ENCODE peak calls at places on chromosomes 1 and 21, in ten cellular contexts. G is tibial nerve, S is fibroblast of lung, X is heart right ventricle, L is stomach, Q is esophagus muscularis mucosa, R is psoas muscle, D is SK-N-SH, A is esophagus squamous epithelium, O is neuronal stem cell. H is an unnamed sample. For H3K27me3 and H3K4me1, the result is how much of the 10 kb centered on the place peaks cover.

GRCh38 chr1:115258302-115258866 is 79.7 kb downstream of the NGF start:
- DNase-seq in X (no peak), S (peak), G (no peak), D (no peak), L (no peak), A (no peak), Q (no peak), O (no peak), R (no peak), H (peak)

GRCh38 chr1:21638531-21639341 is 30.4 kb downstream of the RAP1GAP start:
- DNase-seq in L (peak), O (no peak), X (no peak), G (no peak), S (peak), R (peak), D (no peak), Q (no peak), A (no peak), H (no peak)

GRCh38 chr1:26434161-26434752 is 2.1 kb downstream of the DHDDS start:
- DNase-seq in G (no peak), X (no peak), O (no peak), Q (no peak), D (no peak), L (no peak), S (peak), A (no peak), R (no peak), H (no peak)

GRCh38 chr1:109959974-109960744 is 24.4 kb upstream of the AHCYL1 start:
- DNase-seq in R (no peak), A (no peak), L (no peak), O (peak), Q (no peak), X (no peak), G (no peak), D (no peak), S (peak), H (no peak)

GRCh38 chr1:27872059-27872801 is at the start of gene THEMIS2:
- DNase-seq in O (peak), D (peak), L (peak), X (peak), G (no peak), R (peak), A (no peak), S (peak), Q (no peak), H (peak)

GRCh38 chr1:2271134-2271785 is 43.1 kb downstream of the SKI start:
- DNase-seq in D (no peak), Q (no peak), S (no peak), A (no peak), G (no peak), R (peak), X (no peak), O (peak), L (no peak), H (no peak)

GRCh38 chr1:201682964-201683363 is 144.0 kb downstream of the NAV1 start:
- DNase-seq in X (no peak), D (no peak), A (no peak), L (no peak), Q (no peak), G (no peak), S (no peak), R (no peak), O (no peak), H (no peak)

GRCh38 chr21:36825683-36826082 is 126.8 kb downstream of the SIM2 start:
- DNase-seq in G (no peak), Q (no peak), O (no peak), A (no peak), S (no peak), R (no peak), X (no peak), D (no peak), L (no peak), H (no peak)

GRCh38 chr1:244598611-244599010 is 54.3 kb upstream of the DESI2 start:
- DNase-seq in L (no peak), A (no peak), D (no peak), O (no peak), R (no peak), S (no peak), X (no peak), Q (no peak), G (no peak), H (no peak)

GRCh38 chr1:147892731-147893214 is 9.8 kb upstream of the GJA8 start:
- DNase-seq in X (peak), R (no peak), L (no peak), S (peak), A (no peak), D (peak), Q (peak), G (peak), O (no peak), H (no peak)

GRCh38 chr1:27569506-27570382 is 34.2 kb downstream of the AHDC1 start:
- DNase-seq in O (peak), S (no peak), D (no peak), A (no peak), X (no peak), L (no peak), G (no peak), Q (no peak), R (peak), H (no peak)

GRCh38 chr1:8169364-8170058 is 143.4 kb upstream of the ERRFI1 start:
- DNase-seq in S (peak), X (peak), O (no peak), D (peak), A (peak), R (no peak), Q (no peak), G (peak), L (peak), H (no peak)

GRCh38 chr1:59422921-59423575 is 126.2 kb downstream of the FGGY start:
- DNase-seq in Q (peak), R (peak), A (no peak), D (peak), X (peak), O (no peak), L (peak), G (peak), S (no peak), H (peak)

GRCh38 chr1:17419626-17420328 is 19.7 kb downstream of the RCC2 start:
- DNase-seq in X (peak), D (peak), S (peak), R (peak), G (peak), L (peak), O (peak), A (no peak), Q (no peak), H (peak)

GRCh38 chr1:165543651-165544452 is at the start of gene LRRC52:
- DNase-seq in R (peak), A (no peak), O (no peak), G (no peak), S (no peak), L (peak), D (peak), Q (peak), X (peak), H (no peak)

GRCh38 chr1:155000725-155001437 is 1.7 kb upstream of the ZBTB7B start:
- DNase-seq in X (peak), A (no peak), G (peak), D (peak), Q (no peak), L (peak), R (peak), S (peak), O (peak), H (peak)

GRCh38 chr1:63908016-63908415 is 134.2 kb downstream of the ROR1 start:
- DNase-seq in Q (no peak), S (no peak), R (no peak), O (no peak), A (no peak), D (no peak), X (no peak), G (no peak), L (no peak), H (no peak)

GRCh38 chr1:169113613-169114119 is 7.2 kb downstream of the ATP1B1 start:
- DNase-seq in L (no peak), A (no peak), X (no peak), Q (no peak), R (no peak), G (no peak), O (no peak), S (peak), D (no peak), H (no peak)

GRCh38 chr1:78275456-78275855 is 215.3 kb upstream of the PTGFR start:
- DNase-seq in X (no peak), A (no peak), S (peak), D (no peak), O (no peak), G (no peak), R (no peak), L (no peak), Q (no peak), H (no peak)

GRCh38 chr1:94543003-94543402 is 1.4 kb upstream of the F3 start:
- DNase-seq in Q (no peak), G (no peak), D (no peak), A (no peak), X (no peak), L (no peak), O (no peak), S (peak), R (no peak), H (no peak)

GRCh38 chr1:2974701-2975301 is 46.5 kb upstream of the ACTRT2 start:
- DNase-seq in L (peak), G (no peak), Q (no peak), R (no peak), X (no peak), O (no peak), A (no peak), S (no peak), D (no peak), H (no peak)

GRCh38 chr1:219442575-219442974 is 170.3 kb downstream of the ZC3H11B start:
- DNase-seq in S (peak), Q (no peak), D (no peak), L (no peak), X (no peak), R (no peak), G (no peak), O (no peak), A (no peak), H (no peak)

GRCh38 chr1:67515324-67516080 is 85.3 kb upstream of the SERBP1 start:
- DNase-seq in G (no peak), A (no peak), Q (no peak), L (no peak), S (no peak), X (no peak), D (no peak), R (no peak), O (no peak), H (no peak)

GRCh38 chr1:25198731-25199231 is 33.5 kb downstream of the SYF2 start:
- DNase-seq in A (no peak), X (peak), Q (no peak), G (no peak), L (peak), D (no peak), S (peak), O (no peak), R (no peak), H (peak)

GRCh38 chr1:118649406-118649805 is 338.7 kb downstream of the TBX15 start:
- DNase-seq in A (no peak), O (no peak), R (no peak), D (no peak), L (no peak), X (no peak), Q (no peak), G (no peak), S (no peak), H (no peak)

GRCh38 chr1:42529724-42530161 is 66.7 kb downstream of the CCDC30 start:
- DNase-seq in R (no peak), G (no peak), O (no peak), S (peak), D (no peak), Q (no peak), A (no peak), X (no peak), L (no peak), H (no peak)

GRCh38 chr1:41164727-41165126 is 77.4 kb downstream of the SCMH1 start:
- DNase-seq in Q (no peak), R (no peak), G (no peak), X (no peak), O (no peak), S (no peak), D (no peak), A (no peak), L (no peak), H (no peak)

GRCh38 chr1:225735252-225736149 is 42.1 kb upstream of the SRP9 start:
- DNase-seq in L (peak), S (peak), G (peak), D (peak), A (no peak), R (peak), X (peak), O (no peak), Q (no peak), H (peak)

GRCh38 chr1:245879091-245879490 is 628.0 kb downstream of the SMYD3 start:
- DNase-seq in X (no peak), L (no peak), S (no peak), A (no peak), D (no peak), R (no peak), Q (no peak), O (no peak), G (no peak), H (no peak)

GRCh38 chr1:229098903-229099578 is 171.9 kb upstream of the RAB4A start:
- DNase-seq in D (no peak), O (no peak), L (no peak), X (no peak), G (no peak), A (no peak), S (no peak), R (no peak), Q (no peak), H (no peak)

GRCh38 chr1:165851034-165851658 is 23.7 kb downstream of the UCK2 start:
- DNase-seq in X (no peak), Q (no peak), O (no peak), A (no peak), D (no peak), L (no peak), S (peak), R (no peak), G (no peak), H (no peak)

GRCh38 chr1:155018617-155019348 is 14.8 kb downstream of the DCST2 start:
- DNase-seq in A (no peak), S (no peak), Q (no peak), G (no peak), X (no peak), L (no peak), R (no peak), O (peak), D (no peak), H (no peak)

GRCh38 chr1:201445300-201445699 is 23.7 kb downstream of the PHLDA3 start:
- DNase-seq in A (no peak), O (no peak), L (no peak), S (no peak), G (no peak), R (no peak), Q (no peak), X (no peak), D (no peak), H (no peak)

GRCh38 chr21:17463441-17463840 is 49.4 kb upstream of the CXADR start:
- DNase-seq in D (no peak), S (peak), R (no peak), X (no peak), G (no peak), O (no peak), L (no peak), Q (no peak), A (no peak), H (no peak)

GRCh38 chr21:34846214-34846575 is 177.4 kb downstream of the CLIC6 start:
- DNase-seq in A (no peak), R (no peak), O (no peak), D (no peak), X (no peak), G (no peak), Q (no peak), S (no peak), L (no peak), H (no peak)

GRCh38 chr1:72570815-72571214 is 288.5 kb upstream of the NEGR1 start:
- DNase-seq in G (no peak), L (no peak), Q (no peak), S (no peak), O (no peak), A (no peak), D (no peak), R (no peak), X (no peak), H (no peak)

GRCh38 chr1:153349363-153350340 is 1.0 kb upstream of the PGLYRP4 start:
- DNase-seq in L (no peak), D (no peak), X (no peak), S (no peak), G (no peak), A (no peak), Q (peak), O (no peak), R (no peak), H (no peak)

GRCh38 chr1:27624467-27625233 is 10.3 kb downstream of the FGR start:
- DNase-seq in R (no peak), L (no peak), O (no peak), G (no peak), D (no peak), S (no peak), X (no peak), A (no peak), Q (no peak), H (no peak)

GRCh38 chr1:67479146-67479891 is 49.1 kb upstream of the SERBP1 start:
- DNase-seq in S (peak), O (no peak), G (peak), D (no peak), X (peak), R (peak), Q (no peak), L (peak), A (no peak), H (peak)

GRCh38 chr1:204735042-204735441 is 49.5 kb upstream of the LRRN2 start:
- DNase-seq in X (no peak), S (no peak), A (no peak), L (no peak), D (no peak), Q (no peak), R (no peak), O (no peak), G (no peak), H (no peak)
- H3K27me3 ChIP-seq in X (half or more), S (under half), A (half or more), L (under half), D (under half), Q (under half), R (under half), O (under half), G (under half), H (under half)

DNA sequence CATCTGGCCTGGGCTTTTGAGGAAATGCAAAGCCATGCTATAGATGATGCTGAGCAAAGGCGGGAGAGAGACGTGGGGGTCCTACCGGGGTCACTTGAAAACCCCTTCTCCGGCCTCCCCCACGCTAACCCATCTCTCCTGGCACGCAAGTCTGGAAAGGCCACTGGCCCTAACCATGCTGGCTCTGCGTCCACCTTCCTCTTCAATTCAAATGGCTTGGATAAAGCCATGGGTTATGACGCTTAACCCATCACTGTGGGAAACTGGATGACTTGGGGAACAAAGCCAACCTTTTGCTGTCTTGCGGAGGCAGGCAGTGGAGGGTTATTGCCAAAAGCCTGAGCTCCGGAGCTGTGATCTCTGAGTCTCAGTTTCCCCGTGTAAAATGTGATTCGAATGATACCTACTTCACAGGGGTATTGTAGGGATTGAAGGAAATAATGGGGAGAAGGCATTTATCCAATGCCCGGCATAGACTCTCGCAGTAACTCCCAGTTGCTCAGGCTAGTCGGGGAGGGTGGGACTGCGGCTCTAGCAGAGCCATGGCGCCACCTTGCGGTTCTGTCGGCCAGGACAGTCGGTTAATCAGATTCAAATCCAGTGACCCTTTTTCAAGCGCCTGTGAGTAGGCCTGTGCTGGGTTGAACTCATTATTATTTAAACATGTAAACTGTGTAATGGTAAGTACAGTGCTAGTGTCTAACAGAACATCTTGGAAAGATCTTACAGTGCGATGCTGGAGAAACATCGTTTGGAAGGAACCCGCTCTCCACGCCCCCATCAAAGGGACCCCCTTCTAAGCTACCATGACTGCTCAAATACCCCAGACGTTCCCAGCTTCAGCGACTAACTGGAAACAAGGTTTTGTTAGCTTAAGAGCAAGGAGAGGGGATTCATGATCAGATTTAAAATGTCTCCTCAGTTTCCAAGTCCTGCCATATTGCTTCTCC is 20.3 kb downstream of the NEK2 start:
- DNase-seq in D (peak), X (peak), Q (no peak), R (peak), G (peak), A (peak), S (peak), L (peak), O (peak), H (no peak)
- H3K4me3 ChIP-seq in D (no peak), X (no peak), Q (no peak), R (no peak), G (no peak), A (no peak), S (no peak), L (no peak), O (no peak), H (peak)

DNA sequence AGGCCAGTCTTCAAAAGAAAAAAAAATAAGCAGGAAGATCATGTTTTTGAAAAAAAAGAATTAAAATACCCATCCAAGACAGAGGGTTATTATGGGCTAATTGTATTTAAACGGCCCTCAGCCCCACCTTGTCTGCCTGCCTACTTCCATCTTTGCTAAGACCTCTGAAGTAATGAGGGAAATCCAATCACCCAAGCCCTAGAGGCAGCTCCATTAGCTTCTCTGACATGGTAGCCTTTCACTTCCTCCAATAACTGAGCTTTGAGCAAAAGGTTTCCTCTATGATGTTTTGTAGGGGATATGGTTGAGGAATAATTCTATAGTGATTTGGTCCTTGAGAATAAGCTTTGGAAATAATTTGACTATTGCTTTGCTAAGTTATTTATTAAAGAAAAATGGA is 178.2 kb upstream of the SGIP1 start:
- DNase-seq in L (no peak), A (no peak), D (no peak), Q (no peak), S (no peak), O (no peak), X (no peak), G (no peak), R (no peak), H (no peak)
- H3K4me1 ChIP-seq in L (half or more), A (under half), D (under half), Q (half or more), S (under half), O (under half), X (half or more), G (under half), R (half or more), H (under half)

GRCh38 chr1:5491207-5491904 is 500.9 kb downstream of the NPHP4 start:
- DNase-seq in D (no peak), A (no peak), R (no peak), G (no peak), L (no peak), S (no peak), O (no peak), X (no peak), Q (no peak), H (no peak)
- H3K27me3 ChIP-seq in D (under half), A (half or more), R (under half), G (under half), L (under half), S (under half), O (under half), X (half or more), Q (half or more), H (under half)

GRCh38 chr1:43980255-43981134 is 1.5 kb downstream of the B4GALT2 start:
- DNase-seq in L (no peak), Q (no peak), R (no peak), S (peak), A (no peak), G (no peak), O (no peak), D (peak), X (no peak), H (no peak)
- H3K4me3 ChIP-seq in L (peak), Q (peak), R (peak), S (peak), A (peak), G (peak), O (peak), D (peak), X (peak), H (peak)